ENCODE peak calls at places on chromosomes 11 and 22, in five cellular contexts. M is activated CD4-positive, alpha-beta T cell treated with anti-CD3 and anti-CD28 coated beads, Interleukin-2, amount 50 U/mL, for 4 hours; J is adipocyte; W is WTC11; O is AG09319. X is an unnamed sample.

GRCh38 chr11:125305346-125305745 is 140.8 kb downstream of the PKNOX2 start:
- DNase-seq in J (no peak), O (no peak), M (no peak), W (no peak), X (no peak)

GRCh38 chr11:44899959-44900358 is 50.7 kb downstream of the TP53I11 start:
- DNase-seq in O (peak), M (no peak), J (peak), W (peak), X (peak)

GRCh38 chr22:49201046-49201970 is 626.4 kb downstream of the BRD1 start:
- DNase-seq in W (peak), O (no peak), J (no peak), M (no peak), X (no peak)

GRCh38 chr11:79226136-79226535 is 214.7 kb downstream of the TENM4 start:
- DNase-seq in M (no peak), W (no peak), O (no peak), J (no peak), X (no peak)

GRCh38 chr11:44564198-44564597 is 1.3 kb upstream of the CD82 start:
- DNase-seq in J (no peak), M (no peak), O (no peak), W (no peak), X (no peak)

GRCh38 chr11:10990637-10991036 is 132.8 kb upstream of the ZBED5 start:
- DNase-seq in J (no peak), W (no peak), O (no peak), M (no peak), X (no peak)

GRCh38 chr11:13143486-13144297 is 133.9 kb upstream of the BMAL1 start:
- DNase-seq in M (no peak), J (no peak), W (no peak), O (no peak), X (no peak)

GRCh38 chr22:20406686-20407408 is 12.9 kb downstream of the ZNF74 start:
- DNase-seq in W (no peak), M (no peak), J (no peak), O (no peak), X (no peak)

GRCh38 chr11:46352063-46352841 is 5.0 kb downstream of the DGKZ start:
- DNase-seq in M (peak), W (peak), J (peak), O (no peak), X (peak)

GRCh38 chr22:31230871-31231621 is 18.9 kb downstream of the LIMK2 start:
- DNase-seq in W (no peak), J (peak), O (peak), M (peak), X (no peak)

GRCh38 chr11:15635501-15635900 is 520.8 kb downstream of the INSC start:
- DNase-seq in W (no peak), J (no peak), O (no peak), M (no peak), X (no peak)

GRCh38 chr11:88338223-88338661 is 706 bp upstream of the CTSC start:
- DNase-seq in M (peak), J (peak), O (no peak), W (no peak), X (peak)

GRCh38 chr11:115098037-115098436 is 406.2 kb downstream of the CADM1 start:
- DNase-seq in M (no peak), J (no peak), W (no peak), O (no peak), X (no peak)

GRCh38 chr11:67668191-67668551 is 6.3 kb downstream of the ALDH3B2 start:
- DNase-seq in J (no peak), W (no peak), O (no peak), M (no peak), X (no peak)

GRCh38 chr11:58060535-58060934 is 29.8 kb downstream of the OR6Q1 start:
- DNase-seq in W (no peak), J (no peak), M (no peak), O (no peak), X (no peak)

GRCh38 chr22:41992496-41992895 is 6.1 kb upstream of the WBP2NL start:
- DNase-seq in W (no peak), J (no peak), O (no peak), M (no peak), X (no peak)

GRCh38 chr11:61264795-61265194 is 23.8 kb downstream of the PGA5 start:
- DNase-seq in J (no peak), W (no peak), M (no peak), O (no peak), X (no peak)